ENCODE peak calls at places on chromosomes 4 and X, in seven cellular contexts. One of them, this sample, is unnamed.

GRCh38 chrX:118974908-118975671 is 672 bp downstream of the LONRF3 start:
- DNase-seq in SK-N-SH: peak
- DNase-seq in HepG2: peak
- DNase-seq in K562: peak
- DNase-seq in H1: no peak
- DNase-seq in HCT116: no peak
- DNase-seq in GM12878: no peak
- DNase-seq in this sample: no peak

GRCh38 chr4:90357117-90357710 is 230.0 kb downstream of the CCSER1 start:
- DNase-seq in SK-N-SH: peak
- DNase-seq in HepG2: peak
- DNase-seq in K562: peak
- DNase-seq in H1: no peak
- DNase-seq in HCT116: peak
- DNase-seq in GM12878: no peak
- DNase-seq in this sample: peak

GRCh38 chrX:16445166-16445752 is 204.7 kb upstream of the S100G start:
- DNase-seq in SK-N-SH: peak
- DNase-seq in HepG2: peak
- DNase-seq in K562: peak
- DNase-seq in H1: no peak
- DNase-seq in HCT116: peak
- DNase-seq in GM12878: no peak
- DNase-seq in this sample: peak

GRCh38 chr4:108794136-108794535 is 31.3 kb upstream of the ETNPPL start:
- DNase-seq in SK-N-SH: no peak
- DNase-seq in HepG2: no peak
- DNase-seq in K562: no peak
- DNase-seq in H1: no peak
- DNase-seq in HCT116: no peak
- DNase-seq in GM12878: no peak
- DNase-seq in this sample: no peak

GRCh38 chr4:55947912-55948725 is 626 bp upstream of the CEP135 start:
- DNase-seq in SK-N-SH: peak
- DNase-seq in HepG2: peak
- DNase-seq in K562: peak
- DNase-seq in H1: no peak
- DNase-seq in HCT116: peak
- DNase-seq in GM12878: peak
- DNase-seq in this sample: peak

GRCh38 chrX:112670964-112671363 is 8.8 kb downstream of the LHFPL1 start:
- DNase-seq in SK-N-SH: no peak
- DNase-seq in HepG2: no peak
- DNase-seq in K562: no peak
- DNase-seq in H1: no peak
- DNase-seq in HCT116: no peak
- DNase-seq in GM12878: no peak
- DNase-seq in this sample: no peak

GRCh38 chr4:22607382-22607781 is 85.4 kb upstream of the GBA3 start:
- DNase-seq in SK-N-SH: peak
- DNase-seq in HepG2: peak
- DNase-seq in K562: no peak
- DNase-seq in H1: no peak
- DNase-seq in HCT116: peak
- DNase-seq in GM12878: no peak
- DNase-seq in this sample: no peak

GRCh38 chr4:152421576-152421975 is 114.3 kb downstream of the FBXW7 start:
- DNase-seq in SK-N-SH: no peak
- DNase-seq in HepG2: no peak
- DNase-seq in K562: no peak
- DNase-seq in H1: no peak
- DNase-seq in HCT116: no peak
- DNase-seq in GM12878: no peak
- DNase-seq in this sample: no peak

GRCh38 chrX:19750028-19750786 is 137.2 kb downstream of the SH3KBP1 start:
- DNase-seq in SK-N-SH: no peak
- DNase-seq in HepG2: no peak
- DNase-seq in K562: no peak
- DNase-seq in H1: no peak
- DNase-seq in HCT116: no peak
- DNase-seq in GM12878: peak
- DNase-seq in this sample: no peak

GRCh38 chr4:169099775-169100180 is 89.7 kb upstream of the CBR4 start:
- DNase-seq in SK-N-SH: no peak
- DNase-seq in HepG2: peak
- DNase-seq in K562: no peak
- DNase-seq in H1: no peak
- DNase-seq in HCT116: no peak
- DNase-seq in GM12878: peak
- DNase-seq in this sample: no peak

GRCh38 chrX:3141031-3141430 is 99.8 kb downstream of the ARSF start:
- DNase-seq in SK-N-SH: no peak
- DNase-seq in HepG2: no peak
- DNase-seq in K562: no peak
- DNase-seq in H1: no peak
- DNase-seq in HCT116: no peak
- DNase-seq in GM12878: no peak
- DNase-seq in this sample: no peak

GRCh38 chrX:47215291-47215900 is 3.1 kb upstream of the CDK16 start:
- DNase-seq in SK-N-SH: no peak
- DNase-seq in HepG2: no peak
- DNase-seq in K562: no peak
- DNase-seq in H1: no peak
- DNase-seq in HCT116: no peak
- DNase-seq in GM12878: no peak
- DNase-seq in this sample: no peak

GRCh38 chrX:121000589-121000988 is 15.0 kb upstream of the CT47A1 start:
- DNase-seq in SK-N-SH: peak
- DNase-seq in HepG2: peak
- DNase-seq in K562: no peak
- DNase-seq in H1: no peak
- DNase-seq in HCT116: peak
- DNase-seq in GM12878: peak
- DNase-seq in this sample: no peak

GRCh38 chrX:154714925-154715324 is 36.0 kb downstream of the GAB3 start:
- DNase-seq in SK-N-SH: peak
- DNase-seq in HepG2: peak
- DNase-seq in K562: peak
- DNase-seq in H1: peak
- DNase-seq in HCT116: peak
- DNase-seq in GM12878: no peak
- DNase-seq in this sample: no peak

GRCh38 chr4:139595989-139596679 is 40.1 kb upstream of the SETD7 start:
- DNase-seq in SK-N-SH: no peak
- DNase-seq in HepG2: no peak
- DNase-seq in K562: no peak
- DNase-seq in H1: no peak
- DNase-seq in HCT116: no peak
- DNase-seq in GM12878: no peak
- DNase-seq in this sample: no peak

GRCh38 chr4:15132739-15133138 is 130.5 kb downstream of the CPEB2 start:
- DNase-seq in SK-N-SH: peak
- DNase-seq in HepG2: no peak
- DNase-seq in K562: no peak
- DNase-seq in H1: no peak
- DNase-seq in HCT116: no peak
- DNase-seq in GM12878: no peak
- DNase-seq in this sample: no peak

GRCh38 chrX:8273451-8273894 is 102.4 kb upstream of the VCX2 start:
- DNase-seq in SK-N-SH: no peak
- DNase-seq in HepG2: no peak
- DNase-seq in K562: no peak
- DNase-seq in H1: no peak
- DNase-seq in HCT116: no peak
- DNase-seq in GM12878: no peak
- DNase-seq in this sample: no peak

GRCh38 chrX:103716967-103717366 is 6.3 kb downstream of the TMEM31 start:
- DNase-seq in SK-N-SH: no peak
- DNase-seq in HepG2: no peak
- DNase-seq in K562: no peak
- DNase-seq in H1: no peak
- DNase-seq in HCT116: no peak
- DNase-seq in GM12878: no peak
- DNase-seq in this sample: no peak

GRCh38 chr4:114318309-114318708 is 280.3 kb upstream of the UGT8 start:
- DNase-seq in SK-N-SH: no peak
- DNase-seq in HepG2: peak
- DNase-seq in K562: no peak
- DNase-seq in H1: no peak
- DNase-seq in HCT116: no peak
- DNase-seq in GM12878: no peak
- DNase-seq in this sample: no peak

GRCh38 chr4:78482281-78482680 is 69.3 kb upstream of the ANXA3 start:
- DNase-seq in SK-N-SH: no peak
- DNase-seq in HepG2: no peak
- DNase-seq in K562: no peak
- DNase-seq in H1: no peak
- DNase-seq in HCT116: no peak
- DNase-seq in GM12878: no peak
- DNase-seq in this sample: no peak

GRCh38 chrX:54481751-54482150 is 14.3 kb downstream of the FGD1 start:
- DNase-seq in SK-N-SH: peak
- DNase-seq in HepG2: no peak
- DNase-seq in K562: peak
- DNase-seq in H1: no peak
- DNase-seq in HCT116: no peak
- DNase-seq in GM12878: no peak
- DNase-seq in this sample: no peak

GRCh38 chr4:26458104-26458503 is 32.2 kb downstream of the CCKAR start:
- DNase-seq in SK-N-SH: no peak
- DNase-seq in HepG2: no peak
- DNase-seq in K562: no peak
- DNase-seq in H1: no peak
- DNase-seq in HCT116: no peak
- DNase-seq in GM12878: no peak
- DNase-seq in this sample: no peak

GRCh38 chr4:26459756-26460530 is 30.3 kb downstream of the CCKAR start:
- DNase-seq in SK-N-SH: no peak
- DNase-seq in HepG2: no peak
- DNase-seq in K562: no peak
- DNase-seq in H1: no peak
- DNase-seq in HCT116: no peak
- DNase-seq in GM12878: no peak
- DNase-seq in this sample: no peak

GRCh38 chr4:26457412-26457811 is 32.9 kb downstream of the CCKAR start:
- DNase-seq in SK-N-SH: no peak
- DNase-seq in HepG2: no peak
- DNase-seq in K562: no peak
- DNase-seq in H1: no peak
- DNase-seq in HCT116: no peak
- DNase-seq in GM12878: no peak
- DNase-seq in this sample: no peak

GRCh38 chr4:26455571-26455970 is 34.7 kb downstream of the CCKAR start:
- DNase-seq in SK-N-SH: no peak
- DNase-seq in HepG2: no peak
- DNase-seq in K562: no peak
- DNase-seq in H1: peak
- DNase-seq in HCT116: no peak
- DNase-seq in GM12878: no peak
- DNase-seq in this sample: no peak

GRCh38 chr4:26459054-26459755 is 31.1 kb downstream of the CCKAR start:
- DNase-seq in SK-N-SH: peak
- DNase-seq in HepG2: peak
- DNase-seq in K562: peak
- DNase-seq in H1: no peak
- DNase-seq in HCT116: peak
- DNase-seq in GM12878: peak
- DNase-seq in this sample: peak
- TF ChIP-seq SIN3A in SK-N-SH: no peak
- TF ChIP-seq SIN3A in HepG2: no peak
- TF ChIP-seq SIN3A in K562: no peak
- TF ChIP-seq SIN3A in H1: no peak
- TF ChIP-seq SIN3A in HCT116: no peak
- TF ChIP-seq SIN3A in GM12878: no peak
- TF ChIP-seq SIN3A in this sample: no peak

GRCh38 chr4:128303986-128304385 is 16.4 kb upstream of the PGRMC2 start:
- DNase-seq in SK-N-SH: no peak
- DNase-seq in HepG2: no peak
- DNase-seq in K562: peak
- DNase-seq in H1: no peak
- DNase-seq in HCT116: no peak
- DNase-seq in GM12878: no peak
- DNase-seq in this sample: no peak

GRCh38 chr4:128308986-128309385 is 21.4 kb upstream of the PGRMC2 start:
- DNase-seq in SK-N-SH: no peak
- DNase-seq in HepG2: no peak
- DNase-seq in K562: no peak
- DNase-seq in H1: no peak
- DNase-seq in HCT116: no peak
- DNase-seq in GM12878: no peak
- DNase-seq in this sample: no peak

GRCh38 chr4:128305942-128306341 is 18.3 kb upstream of the PGRMC2 start:
- DNase-seq in SK-N-SH: no peak
- DNase-seq in HepG2: no peak
- DNase-seq in K562: peak
- DNase-seq in H1: no peak
- DNase-seq in HCT116: no peak
- DNase-seq in GM12878: no peak
- DNase-seq in this sample: no peak

GRCh38 chr4:128309585-128309984 is 22.0 kb upstream of the PGRMC2 start:
- DNase-seq in SK-N-SH: no peak
- DNase-seq in HepG2: no peak
- DNase-seq in K562: no peak
- DNase-seq in H1: no peak
- DNase-seq in HCT116: no peak
- DNase-seq in GM12878: no peak
- DNase-seq in this sample: no peak

GRCh38 chr4:128306992-128307581 is 19.5 kb upstream of the PGRMC2 start:
- DNase-seq in SK-N-SH: no peak
- DNase-seq in HepG2: no peak
- DNase-seq in K562: no peak
- DNase-seq in H1: no peak
- DNase-seq in HCT116: no peak
- DNase-seq in GM12878: no peak
- DNase-seq in this sample: no peak
- TF ChIP-seq SIN3A in SK-N-SH: no peak
- TF ChIP-seq SIN3A in HepG2: no peak
- TF ChIP-seq SIN3A in K562: no peak
- TF ChIP-seq SIN3A in H1: no peak
- TF ChIP-seq SIN3A in HCT116: no peak
- TF ChIP-seq SIN3A in GM12878: no peak
- TF ChIP-seq SIN3A in this sample: no peak

GRCh38 chr4:70538869-70539268 is 20.5 kb downstream of the AMTN start:
- DNase-seq in SK-N-SH: no peak
- DNase-seq in HepG2: no peak
- DNase-seq in K562: no peak
- DNase-seq in H1: no peak
- DNase-seq in HCT116: no peak
- DNase-seq in GM12878: no peak
- DNase-seq in this sample: no peak

GRCh38 chr4:70544279-70544870 is 26.0 kb downstream of the AMTN start:
- DNase-seq in SK-N-SH: no peak
- DNase-seq in HepG2: peak
- DNase-seq in K562: peak
- DNase-seq in H1: no peak
- DNase-seq in HCT116: peak
- DNase-seq in GM12878: no peak
- DNase-seq in this sample: no peak
- TF ChIP-seq SIN3A in SK-N-SH: no peak
- TF ChIP-seq SIN3A in HepG2: no peak
- TF ChIP-seq SIN3A in K562: no peak
- TF ChIP-seq SIN3A in H1: no peak
- TF ChIP-seq SIN3A in HCT116: no peak
- TF ChIP-seq SIN3A in GM12878: no peak
- TF ChIP-seq SIN3A in this sample: no peak

GRCh38 chr4:148061795-148062194 is 329.9 kb downstream of the ARHGAP10 start:
- DNase-seq in SK-N-SH: no peak
- DNase-seq in HepG2: no peak
- DNase-seq in K562: no peak
- DNase-seq in H1: no peak
- DNase-seq in HCT116: no peak
- DNase-seq in GM12878: no peak
- DNase-seq in this sample: no peak
- TF ChIP-seq SIN3A in SK-N-SH: no peak
- TF ChIP-seq SIN3A in HepG2: no peak
- TF ChIP-seq SIN3A in K562: no peak
- TF ChIP-seq SIN3A in H1: no peak
- TF ChIP-seq SIN3A in HCT116: no peak
- TF ChIP-seq SIN3A in GM12878: no peak
- TF ChIP-seq SIN3A in this sample: no peak

This sample was measured in Panc1.